ENCODE peak calls at places on chromosomes 6 and 20, in ten cellular contexts. H, E, Z, S, J, P, T, F, X and N are unnamed samples.

GRCh38 chr6:71338540-71339316 is 50.1 kb downstream of the OGFRL1 start:
- DNase-seq in H (no peak), E (no peak), Z (no peak), S (no peak), J (no peak), P (no peak), T (no peak), F (no peak), X (no peak), N (no peak)

GRCh38 chr6:86738078-86738477 is 199.2 kb upstream of the HTR1E start:
- DNase-seq in H (no peak), E (no peak), Z (no peak), S (no peak), J (no peak), P (no peak), T (no peak), F (no peak), X (no peak), N (no peak)

GRCh38 chr20:47796952-47797351 is 11.7 kb upstream of the SULF2 start:
- DNase-seq in H (no peak), E (no peak), Z (no peak), S (no peak), J (no peak), P (no peak), T (no peak), F (no peak), X (no peak), N (no peak)

GRCh38 chr6:125377621-125378020 is 75.9 kb upstream of the HDDC2 start:
- DNase-seq in H (no peak), E (no peak), Z (peak; percentile 17), S (no peak), J (peak; percentile 10), P (no peak), T (peak; percentile 33), F (no peak), X (peak; percentile 31), N (no peak)

GRCh38 chr6:19866900-19867627 is 29.9 kb downstream of the ID4 start:
- DNase-seq in H (no peak), E (no peak), Z (peak; percentile 55), S (no peak), J (peak; percentile 81), P (no peak), T (no peak), F (no peak), X (peak; percentile 84), N (no peak)

GRCh38 chr6:43916924-43917877 is 147.2 kb downstream of the VEGFA start:
- DNase-seq in H (no peak), E (no peak), Z (peak; percentile 51), S (no peak), J (no peak), P (no peak), T (no peak), F (no peak), X (no peak), N (peak; percentile 68)

GRCh38 chr6:130558131-130558530 is 192.3 kb downstream of the TMEM200A start:
- DNase-seq in H (no peak), E (no peak), Z (no peak), S (no peak), J (no peak), P (no peak), T (no peak), F (no peak), X (no peak), N (no peak)

GRCh38 chr6:33213166-33213988 is 5.1 kb downstream of the RING1 start:
- DNase-seq in H (peak; percentile 63), E (no peak), Z (no peak), S (no peak), J (no peak), P (no peak), T (peak; percentile 79), F (no peak), X (no peak), N (peak; percentile 77)

GRCh38 chr20:15992564-15992963 is 580.7 kb downstream of the KIF16B start:
- DNase-seq in H (no peak), E (no peak), Z (no peak), S (no peak), J (no peak), P (no peak), T (no peak), F (no peak), X (peak; percentile 2), N (no peak)

GRCh38 chr6:71197770-71198169 is 90.8 kb upstream of the OGFRL1 start:
- DNase-seq in H (peak; percentile 2), E (no peak), Z (peak; percentile 81), S (no peak), J (peak; percentile 90), P (no peak), T (no peak), F (no peak), X (peak; percentile 91), N (no peak)

GRCh38 chr20:20457392-20458126 is 89.7 kb downstream of the INSM1 start:
- DNase-seq in H (no peak), E (no peak), Z (peak; percentile 68), S (no peak), J (peak; percentile 63), P (no peak), T (no peak), F (no peak), X (peak; percentile 71), N (no peak)

GRCh38 chr6:168319279-168320051 is at the start of gene DACT2:
- DNase-seq in H (peak; percentile 33), E (no peak), Z (no peak), S (no peak), J (no peak), P (no peak), T (peak; percentile 82), F (no peak), X (no peak), N (no peak)

GRCh38 chr6:168326294-168327261 is 7.0 kb upstream of the DACT2 start:
- DNase-seq in H (no peak), E (no peak), Z (no peak), S (no peak), J (peak; percentile 30), P (peak; percentile 64), T (no peak), F (no peak), X (peak; percentile 47), N (peak; percentile 55)

GRCh38 chr6:168320661-168321060 is 1.1 kb upstream of the DACT2 start:
- DNase-seq in H (no peak), E (no peak), Z (no peak), S (no peak), J (no peak), P (no peak), T (no peak), F (no peak), X (no peak), N (no peak)

GRCh38 chr6:168318579-168319278 is 848 bp downstream of the DACT2 start:
- DNase-seq in H (no peak), E (no peak), Z (no peak), S (no peak), J (no peak), P (no peak), T (no peak), F (no peak), X (no peak), N (no peak)

GRCh38 chr6:168322966-168323365 is 3.4 kb upstream of the DACT2 start:
- DNase-seq in H (no peak), E (no peak), Z (no peak), S (no peak), J (no peak), P (no peak), T (no peak), F (no peak), X (no peak), N (no peak)
- H3K4me1 ChIP-seq in H (no peaks in the 10 kb centered on the region), E (no peaks in the 10 kb centered on the region), Z (no peaks in the 10 kb centered on the region), S (no peaks in the 10 kb centered on the region), J (no peaks in the 10 kb centered on the region), P (peaks cover 11% of the 10 kb centered on the region), T (no peaks in the 10 kb centered on the region), F (no peaks in the 10 kb centered on the region), X (no peaks in the 10 kb centered on the region), N (no peaks in the 10 kb centered on the region)

GRCh38 chr6:3394671-3395070 is 62.2 kb downstream of the SLC22A23 start:
- DNase-seq in H (no peak), E (no peak), Z (no peak), S (no peak), J (no peak), P (no peak), T (no peak), F (no peak), X (no peak), N (no peak)

GRCh38 chr6:3392059-3392458 is 64.8 kb downstream of the SLC22A23 start:
- DNase-seq in H (no peak), E (no peak), Z (no peak), S (no peak), J (no peak), P (no peak), T (no peak), F (no peak), X (no peak), N (no peak)

GRCh38 chr6:3390698-3391097 is 66.2 kb downstream of the SLC22A23 start:
- DNase-seq in H (no peak), E (no peak), Z (peak; percentile 69), S (no peak), J (peak; percentile 97), P (peak; percentile 27), T (no peak), F (peak; percentile 57), X (peak; percentile 98), N (peak; percentile 85)

GRCh38 chr6:3393796-3394195 is 63.1 kb downstream of the SLC22A23 start:
- DNase-seq in H (no peak), E (no peak), Z (no peak), S (no peak), J (no peak), P (no peak), T (no peak), F (no peak), X (no peak), N (no peak)

GRCh38 chr6:3392930-3393575 is 63.8 kb downstream of the SLC22A23 start:
- DNase-seq in H (no peak), E (no peak), Z (no peak), S (no peak), J (no peak), P (no peak), T (no peak), F (no peak), X (no peak), N (no peak)
- H3K4me3 ChIP-seq in H (no peak overlapping the region), E (no peak overlapping the region), Z (no peak overlapping the region), S (no peak overlapping the region), J (no peak overlapping the region), P (no peak overlapping the region), T (no peak overlapping the region), F (no peak overlapping the region), X (no peak overlapping the region), N (no peak overlapping the region)

DNA sequence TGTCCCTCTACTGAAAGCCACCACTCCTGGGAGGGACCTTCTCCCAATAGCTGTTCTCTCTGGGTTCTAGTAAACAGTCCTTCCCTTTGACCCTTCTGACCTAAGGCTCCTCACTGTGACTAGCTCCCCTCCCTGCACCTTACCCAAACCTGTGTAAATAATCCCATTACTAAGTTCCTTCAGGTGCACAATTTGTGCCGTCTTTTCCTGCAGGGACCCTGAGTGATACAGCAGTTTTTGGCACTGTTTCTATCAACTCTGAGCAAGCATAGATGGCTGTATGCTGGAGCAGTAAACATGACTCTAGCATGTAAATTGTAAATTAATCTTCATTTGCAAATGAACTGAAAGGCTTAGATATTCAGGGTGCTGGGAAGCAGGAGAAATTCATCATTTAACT is 118.0 kb downstream of the TCP11 start:
- DNase-seq in H (no peak), E (no peak), Z (no peak), S (no peak), J (no peak), P (no peak), T (no peak), F (no peak), X (no peak), N (no peak)
- H3K4me1 ChIP-seq in H (peaks cover 34% of the 10 kb centered on the region), E (no peaks in the 10 kb centered on the region), Z (peaks cover 21% of the 10 kb centered on the region), S (no peaks in the 10 kb centered on the region), J (peaks cover 27% of the 10 kb centered on the region), P (peaks cover 57% of the 10 kb centered on the region), T (peaks cover 9% of the 10 kb centered on the region), F (peaks cover 91% of the 10 kb centered on the region), X (peaks cover 11% of the 10 kb centered on the region), N (peaks cover 25% of the 10 kb centered on the region)

GRCh38 chr6:7110092-7110792 is 2.5 kb downstream of the RREB1 start:
- DNase-seq in H (no peak), E (peak; percentile 44), Z (no peak), S (no peak), J (no peak), P (no peak), T (no peak), F (no peak), X (no peak), N (no peak)
- H3K4me3 ChIP-seq in H (peak overlapping the region; percentile 89), E (peak overlapping the region; percentile 83), Z (no peak overlapping the region), S (peak overlapping the region; percentile 76), J (peak overlapping the region; percentile 99), P (no peak overlapping the region), T (peak overlapping the region; percentile 89), F (peak overlapping the region; percentile 95), X (peak overlapping the region; percentile 80), N (peak overlapping the region; percentile 79)